ENCODE peak calls at places on chromosomes 3 and 15, in eight cellular contexts. I, J, Y, E, X, B, A and N are unnamed samples.

GRCh38 chr15:71743861-71744382 is 66.4 kb upstream of the NR2E3 start:
- DNase-seq in A (peak; percentile 53), J (peak; percentile 48), E (no peak), Y (no peak), X (peak; percentile 73), I (no peak), B (peak; percentile 69), N (peak; percentile 68)

GRCh38 chr3:184134746-184135148 is 411 bp upstream of the EIF2B5 start:
- DNase-seq in A (no peak), E (no peak), I (no peak), X (peak; percentile 35), J (no peak), Y (no peak), B (no peak), N (no peak)

GRCh38 chr15:74179101-74179841 is 5.8 kb downstream of the ISLR start:
- DNase-seq in I (peak; percentile 62), B (peak; percentile 86), Y (peak; percentile 92), J (peak; percentile 91), X (no peak), A (peak; percentile 42), E (peak; percentile 78), N (no peak)

GRCh38 chr3:167450675-167451074 is 23.2 kb downstream of the SERPINI2 start:
- DNase-seq in Y (no peak), I (no peak), A (no peak), J (no peak), X (no peak), B (no peak), E (no peak), N (peak; percentile 30)

GRCh38 chr15:23647421-23648375 is at the start of gene MAGEL2:
- DNase-seq in I (no peak), X (no peak), E (no peak), A (no peak), J (no peak), Y (peak; percentile 6), B (no peak), N (no peak)

GRCh38 chr3:46427929-46428833 is 21.1 kb downstream of the CCRL2 start:
- DNase-seq in E (no peak), I (no peak), J (no peak), X (no peak), Y (no peak), B (no peak), A (no peak), N (no peak)

GRCh38 chr3:150970665-150971327 is 1.7 kb downstream of the CLRN1 start:
- DNase-seq in A (peak; percentile 43), B (peak; percentile 69), E (no peak), J (no peak), I (no peak), Y (peak; percentile 75), X (no peak), N (peak; percentile 31)

GRCh38 chr3:114756506-114757279 is 390.4 kb downstream of the ZBTB20 start:
- DNase-seq in B (peak; percentile 56), A (no peak), J (no peak), Y (peak; percentile 38), I (no peak), X (no peak), E (no peak), N (no peak)

GRCh38 chr3:16069149-16069922 is 105.1 kb upstream of the GALNT15 start:
- DNase-seq in Y (peak; percentile 98), X (no peak), E (no peak), A (peak; percentile 72), B (peak; percentile 97), I (no peak), J (no peak), N (peak; percentile 46)

GRCh38 chr3:195128255-195129071 is 142.5 kb downstream of the XXYLT1 start:
- DNase-seq in E (no peak), X (no peak), Y (peak; percentile 47), B (peak; percentile 59), I (no peak), J (no peak), A (peak; percentile 69), N (no peak)

GRCh38 chr3:48819234-48820221 is 28.1 kb downstream of the PRKAR2A start:
- DNase-seq in I (no peak), J (no peak), A (no peak), X (no peak), E (no peak), Y (no peak), B (no peak), N (no peak)

GRCh38 chr3:166471074-166471753 is 634.0 kb upstream of the BCHE start:
- DNase-seq in X (no peak), I (no peak), J (no peak), Y (no peak), A (no peak), E (no peak), B (no peak), N (no peak)

GRCh38 chr3:15823092-15823491 is 25.3 kb upstream of the ANKRD28 start:
- DNase-seq in E (no peak), I (no peak), B (no peak), J (no peak), Y (no peak), A (no peak), X (no peak), N (no peak)

GRCh38 chr3:142211034-142211433 is 14.4 kb downstream of the GK5 start:
- DNase-seq in Y (no peak), A (peak; percentile 26), E (no peak), J (no peak), B (no peak), X (no peak), I (no peak), N (peak; percentile 45)

GRCh38 chr3:11530153-11530721 is 113.5 kb downstream of the VGLL4 start:
- DNase-seq in E (peak; percentile 67), X (no peak), J (no peak), I (no peak), A (no peak), B (peak; percentile 98), Y (peak; percentile 99), N (no peak)

GRCh38 chr3:55690746-55691540 is 203.8 kb upstream of the WNT5A start:
- DNase-seq in Y (no peak), A (no peak), I (peak; percentile 35), B (no peak), X (no peak), E (no peak), J (no peak), N (peak; percentile 21)

DNA sequence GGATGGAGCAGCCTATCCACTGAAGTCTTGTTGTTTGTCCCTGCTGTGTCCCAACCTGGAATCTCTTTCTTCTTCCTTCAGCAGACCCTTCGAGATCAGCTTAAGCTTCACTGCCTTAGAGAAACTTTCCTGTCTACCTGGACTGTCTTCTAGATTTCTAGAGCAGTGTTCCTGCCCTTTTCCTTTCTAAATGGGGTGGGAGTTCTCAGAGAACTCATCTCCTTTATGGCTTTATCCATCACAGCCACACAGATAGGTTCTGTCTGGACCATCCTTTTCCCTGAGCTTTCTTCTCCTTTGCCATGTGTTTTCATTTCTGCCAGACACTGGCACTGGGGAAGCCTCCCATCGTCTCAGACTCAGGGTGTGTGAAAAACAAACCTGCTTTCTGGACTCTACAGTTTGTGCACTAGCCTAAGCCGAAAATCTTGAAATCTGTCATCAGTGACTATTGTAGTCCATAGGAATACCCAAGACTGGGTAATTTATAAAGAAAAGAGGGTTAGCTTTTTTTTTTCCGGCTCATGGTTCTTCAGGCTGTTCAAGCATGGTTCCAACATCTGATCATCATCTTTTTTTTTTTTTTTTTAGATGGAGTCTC is 177.5 kb downstream of the PGPEP1L start:
- DNase-seq in B (no peak), J (no peak), X (no peak), I (no peak), Y (no peak), E (no peak), A (no peak), N (no peak)
- H3K9me3 ChIP-seq in B (peaks cover 47% of the 10 kb centered on the region), J (no peaks in the 10 kb centered on the region), X (peaks cover 53% of the 10 kb centered on the region), I (peaks cover 70% of the 10 kb centered on the region), Y (peaks cover 16% of the 10 kb centered on the region), E (peaks cover 88% of the 10 kb centered on the region), A (peaks cover 1% of the 10 kb centered on the region), N (peaks cover 53% of the 10 kb centered on the region)

GRCh38 chr3:133573054-133573628 is 345 bp upstream of the CDV3 start:
- DNase-seq in Y (peak; percentile 100), A (peak; percentile 100), E (peak; percentile 100), X (peak; percentile 100), B (peak; percentile 100), I (peak; percentile 100), J (peak; percentile 100), N (peak; percentile 100)
- TF ChIP-seq CTCF in Y (no peak), A (peak; percentile 29), E (no peak), X (no peak), B (peak; percentile 22), I (no peak), J (no peak), N (no peak)

DNA sequence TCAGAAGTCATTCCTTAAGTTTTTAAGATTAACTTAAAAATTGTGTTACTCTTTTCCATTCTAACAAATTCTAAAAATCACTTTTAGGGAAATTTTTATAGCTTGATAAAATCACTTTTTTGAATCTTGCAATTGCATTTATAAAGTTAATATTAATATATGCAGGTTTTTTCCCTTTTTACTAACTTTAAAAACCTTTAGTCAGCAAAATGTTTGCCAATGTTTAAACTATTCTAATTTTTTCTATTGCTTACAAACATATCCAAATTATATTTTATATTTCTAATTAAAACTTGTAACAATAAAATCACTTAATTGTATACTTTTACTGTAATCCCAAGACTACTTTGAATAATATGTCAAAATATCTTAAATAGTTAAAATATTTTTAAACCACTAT is 839.4 kb downstream of the TBL1XR1 start:
- DNase-seq in J (no peak), Y (no peak), X (no peak), A (no peak), B (no peak), I (no peak), E (no peak), N (no peak)
- H3K9me3 ChIP-seq in J (no peaks in the 10 kb centered on the region), Y (no peaks in the 10 kb centered on the region), X (peaks cover 6% of the 10 kb centered on the region), A (no peaks in the 10 kb centered on the region), B (no peaks in the 10 kb centered on the region), I (peaks cover 9% of the 10 kb centered on the region), E (peaks cover 5% of the 10 kb centered on the region), N (no peaks in the 10 kb centered on the region)

DNA sequence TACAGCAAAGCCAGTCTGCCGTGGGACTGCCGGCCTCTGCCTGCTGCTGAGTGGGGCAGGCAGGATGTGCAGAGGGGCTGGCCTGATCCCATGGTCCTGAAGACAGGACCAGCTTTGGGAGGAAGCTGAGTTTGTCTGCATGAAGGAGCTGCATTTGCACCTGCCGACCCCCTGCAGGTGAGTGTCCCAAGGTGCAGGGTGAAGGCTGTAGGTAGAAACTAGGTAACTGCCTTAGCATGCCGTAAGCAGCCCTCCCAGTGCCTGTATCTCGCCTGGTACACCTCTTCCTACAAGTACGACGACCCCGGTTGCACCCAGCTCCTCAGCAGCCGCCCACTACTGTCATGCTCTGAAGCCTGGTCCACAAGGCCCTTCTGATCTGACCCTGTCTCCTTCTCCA is 34.9 kb downstream of the AMOTL2 start:
- DNase-seq in I (peak; percentile 21), J (no peak), A (no peak), X (no peak), B (no peak), E (no peak), Y (no peak), N (no peak)
- TF ChIP-seq CTCF in I (no peak), J (no peak), A (no peak), X (no peak), B (no peak), E (no peak), Y (no peak), N (no peak)

DNA sequence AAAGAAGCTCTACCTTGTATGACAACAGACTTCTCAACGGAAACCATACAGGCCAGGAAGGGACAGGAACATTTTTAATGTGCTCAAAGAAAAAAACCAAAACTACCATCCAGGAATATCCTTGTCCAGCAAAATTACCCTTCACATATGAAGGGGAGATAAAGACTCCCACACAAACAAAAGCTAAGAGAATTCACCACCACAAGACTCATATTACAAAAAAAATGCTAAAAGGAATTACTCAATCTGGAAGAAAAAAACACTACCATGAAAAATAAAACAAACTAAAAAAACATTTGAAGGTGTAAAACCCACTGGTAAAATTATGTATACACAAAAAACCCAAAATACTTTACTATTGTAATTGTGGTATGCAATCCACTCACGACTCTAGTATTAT is 57.2 kb downstream of the DLG1 start:
- DNase-seq in A (no peak), I (no peak), E (no peak), Y (peak; percentile 39), J (no peak), X (no peak), B (peak; percentile 22), N (no peak)
- H3K9me3 ChIP-seq in A (no peaks in the 10 kb centered on the region), I (peaks cover 52% of the 10 kb centered on the region), E (peaks cover 51% of the 10 kb centered on the region), Y (peaks cover 13% of the 10 kb centered on the region), J (no peaks in the 10 kb centered on the region), X (peaks cover 32% of the 10 kb centered on the region), B (peaks cover 9% of the 10 kb centered on the region), N (peaks cover 38% of the 10 kb centered on the region)